ENCODE peak calls at places on chromosomes 16 and 17, in seven cellular contexts. G is type B pancreatic cell; J is HL-60; K is NCI-H1092; S is pancreas; M is T-helper 9 cell; L is stimulated activated CD4-positive, alpha-beta T cell treated with anti-CD3 and anti-CD28 coated beads, Interleukin-15, amount 100 ng/mL, for 48 hours. O is an unnamed sample.

GRCh38 chr17:47862621-47863440 is 11.9 kb upstream of the SP6 start:
- DNase-seq in L (no peak), S (no peak), G (no peak), J (no peak), K (no peak), M (no peak), O (peak)

GRCh38 chr16:27762441-27762840 is 212.5 kb downstream of the KATNIP start:
- DNase-seq in M (no peak), S (no peak), K (no peak), G (no peak), L (no peak), J (no peak), O (peak)

GRCh38 chr17:19508327-19508867 is 25.3 kb upstream of the SLC47A1 start:
- DNase-seq in L (peak), K (peak), M (peak), S (peak), G (no peak), J (no peak), O (no peak)

GRCh38 chr16:4334724-4335495 is 16.2 kb downstream of the PAM16 start:
- DNase-seq in G (no peak), S (peak), M (no peak), J (no peak), K (no peak), L (no peak), O (no peak)

GRCh38 chr17:40095944-40096791 is 4.2 kb downstream of the NR1D1 start:
- DNase-seq in M (peak), L (peak), J (peak), S (peak), G (no peak), K (no peak), O (no peak)

GRCh38 chr16:59510008-59510424 is 775.9 kb upstream of the GOT2 start:
- DNase-seq in G (no peak), L (no peak), J (no peak), K (no peak), S (no peak), M (no peak), O (no peak)

GRCh38 chr17:12727881-12728280 is 61.4 kb upstream of the ARHGAP44 start:
- DNase-seq in K (no peak), S (no peak), M (no peak), G (no peak), L (no peak), J (no peak), O (no peak)

GRCh38 chr16:12257926-12258561 is 281.5 kb downstream of the SNX29 start:
- DNase-seq in K (peak), G (no peak), M (no peak), S (no peak), L (no peak), J (no peak), O (no peak)

GRCh38 chr17:61414936-61415251 is 15.3 kb downstream of the TBX2 start:
- DNase-seq in J (no peak), S (peak), G (no peak), M (no peak), K (no peak), L (no peak), O (no peak)

GRCh38 chr17:57832711-57833596 is 16.9 kb downstream of the MRPS23 start:
- DNase-seq in S (peak), G (no peak), J (peak), K (peak), M (peak), L (peak), O (peak)

GRCh38 chr16:85436636-85437160 is 176.4 kb upstream of the GSE1 start:
- DNase-seq in M (no peak), L (no peak), S (peak), J (no peak), G (no peak), K (no peak), O (peak)

GRCh38 chr16:72443809-72444208 is 271.9 kb upstream of the PMFBP1 start:
- DNase-seq in L (no peak), S (no peak), K (no peak), G (no peak), J (no peak), M (no peak), O (no peak)

GRCh38 chr16:14121135-14121534 is 50.0 kb downstream of the MRTFB start:
- DNase-seq in G (no peak), J (no peak), S (no peak), M (no peak), L (no peak), K (no peak), O (no peak)

GRCh38 chr16:27760845-27761176 is 210.9 kb downstream of the KATNIP start:
- DNase-seq in L (no peak), M (no peak), G (no peak), J (no peak), K (no peak), S (no peak), O (no peak)

GRCh38 chr16:88317619-88317977 is 65.2 kb upstream of the ZNF469 start:
- DNase-seq in S (no peak), G (no peak), K (no peak), L (no peak), M (no peak), J (no peak), O (peak)

GRCh38 chr16:56610609-56611111 is 2.3 kb downstream of the MT2A start:
- DNase-seq in G (no peak), L (no peak), J (no peak), M (no peak), S (no peak), K (no peak), O (no peak)

GRCh38 chr17:31424944-31425582 is 33.6 kb downstream of the RAB11FIP4 start:
- DNase-seq in K (peak), G (no peak), S (no peak), M (no peak), J (no peak), L (no peak), O (no peak)

GRCh38 chr17:74452841-74453661 is 13.4 kb upstream of the CD300A start:
- DNase-seq in S (peak), M (no peak), J (no peak), G (no peak), K (peak), L (no peak), O (no peak)

GRCh38 chr17:53496356-53496755 is 326.4 kb upstream of the KIF2B start:
- DNase-seq in L (no peak), M (no peak), J (no peak), G (no peak), K (no peak), S (no peak), O (no peak)

GRCh38 chr17:43025290-43025657 is 243 bp downstream of the RND2 start:
- DNase-seq in K (no peak), G (no peak), J (no peak), M (no peak), S (no peak), L (no peak), O (no peak)

GRCh38 chr16:31365131-31365865 is 10.3 kb downstream of the ITGAX start:
- DNase-seq in K (no peak), L (no peak), J (no peak), S (peak), M (no peak), G (no peak), O (no peak)

O was measured in AG08396.